ENCODE peak calls at places on chromosome 16, in four cellular contexts. N is AG04450, E is fibroblast of lung, O is astrocyte of the cerebellum. W is an unnamed sample.

GRCh38 chr16:20136446-20136968 is 62.8 kb upstream of the GPR139 start:
- DNase-seq in N (no peak), E (no peak), O (no peak), W (no peak)

GRCh38 chr16:12141556-12141955 is 165.0 kb downstream of the SNX29 start:
- DNase-seq in N (no peak), E (no peak), O (no peak), W (no peak)

GRCh38 chr16:2002406-2003230 is 7.0 kb downstream of the ZNF598 start:
- DNase-seq in N (no peak), E (no peak), O (no peak), W (no peak)

GRCh38 chr16:3661922-3662321 is 7.4 kb downstream of the DNASE1 start:
- DNase-seq in N (no peak), E (no peak), O (no peak), W (no peak)

GRCh38 chr16:81599034-81599744 is 154.6 kb downstream of the CMIP start:
- DNase-seq in N (no peak), E (no peak), O (no peak), W (no peak)

GRCh38 chr16:29789775-29790182 is 772 bp upstream of the KIF22 start:
- DNase-seq in N (no peak), E (no peak), O (no peak), W (no peak)

GRCh38 chr16:11121083-11121482 is 134.9 kb downstream of the SOCS1 start:
- DNase-seq in N (no peak), E (no peak), O (no peak), W (no peak)

GRCh38 chr16:252366-253337 is 18.0 kb downstream of the FAM234A start:
- DNase-seq in N (no peak), E (no peak), O (no peak), W (no peak)

GRCh38 chr16:86771506-86772230 is 193.3 kb downstream of the FOXL1 start:
- DNase-seq in N (no peak), E (no peak), O (no peak), W (no peak)

GRCh38 chr16:64061621-64062020 is 1060.2 kb downstream of the CDH11 start:
- DNase-seq in N (no peak), E (peak), O (no peak), W (peak)

GRCh38 chr16:88200896-88201185 is 181.9 kb upstream of the ZNF469 start:
- DNase-seq in N (no peak), E (no peak), O (no peak), W (no peak)

GRCh38 chr16:78458588-78458987 is 359.1 kb downstream of the WWOX start:
- DNase-seq in N (no peak), E (no peak), O (no peak), W (no peak)

GRCh38 chr16:83574388-83574787 is 233.4 kb upstream of the HSBP1 start:
- DNase-seq in N (peak), E (peak), O (peak), W (no peak)

GRCh38 chr16:50326835-50327465 is 41.8 kb downstream of the BRD7 start:
- DNase-seq in N (no peak), E (peak), O (peak), W (no peak)

GRCh38 chr16:10514369-10515055 is 65.9 kb downstream of the EMP2 start:
- DNase-seq in N (peak), E (peak), O (peak), W (no peak)

GRCh38 chr16:70380205-70380918 is 33.7 kb downstream of the DDX19A start:
- DNase-seq in N (peak), E (peak), O (peak), W (peak)

GRCh38 chr16:48098472-48098871 is 57.3 kb downstream of the ABCC12 start:
- DNase-seq in N (no peak), E (peak), O (no peak), W (no peak)

GRCh38 chr16:22016927-22017326 is 9.0 kb downstream of the MOSMO start:
- DNase-seq in N (no peak), E (no peak), O (no peak), W (no peak)

GRCh38 chr16:24116371-24116770 is 139.8 kb upstream of the CACNG3 start:
- DNase-seq in N (no peak), E (no peak), O (no peak), W (no peak)

GRCh38 chr16:86375370-86375769 is 135.0 kb upstream of the FOXF1 start:
- DNase-seq in N (peak), E (peak), O (no peak), W (no peak)

GRCh38 chr16:53974484-53975115 is 270.6 kb downstream of the FTO start:
- DNase-seq in N (peak), E (no peak), O (no peak), W (no peak)

GRCh38 chr16:8859913-8860881 is 8.6 kb downstream of the CARHSP1 start:
- DNase-seq in N (no peak), E (peak), O (peak), W (no peak)

GRCh38 chr16:21626659-21627277 is 25.6 kb downstream of the IGSF6 start:
- DNase-seq in N (peak), E (peak), O (peak), W (peak)

GRCh38 chr16:813204-813915 is 12.8 kb upstream of the GNG13 start:
- DNase-seq in N (no peak), E (no peak), O (no peak), W (no peak)

GRCh38 chr16:1335211-1335971 is 1.9 kb downstream of the BAIAP3 start:
- DNase-seq in N (no peak), E (no peak), O (no peak), W (no peak)

GRCh38 chr16:2585651-2586081 is 47.8 kb downstream of the PDPK1 start:
- DNase-seq in N (no peak), E (no peak), O (no peak), W (no peak)

GRCh38 chr16:3029499-3030127 is 5.8 kb downstream of the THOC6 start:
- DNase-seq in N (no peak), E (peak), O (no peak), W (no peak)

GRCh38 chr16:31199430-31200041 is 3.0 kb downstream of the PYCARD start:
- DNase-seq in N (no peak), E (no peak), O (no peak), W (no peak)

GRCh38 chr16:27232061-27232841 is 28.9 kb downstream of the KDM8 start:
- DNase-seq in N (no peak), E (peak), O (no peak), W (no peak)

GRCh38 chr16:74455619-74456289 is 34.5 kb upstream of the CLEC18B start:
- DNase-seq in N (no peak), E (peak), O (peak), W (no peak)

GRCh38 chr16:55021595-55022475 is 91.2 kb downstream of the IRX5 start:
- DNase-seq in N (no peak), E (peak), O (peak), W (peak)

GRCh38 chr16:56355786-56356275 is 69.5 kb downstream of the AMFR start:
- DNase-seq in N (no peak), E (no peak), O (no peak), W (no peak)

GRCh38 chr16:83849434-83849833 is 41.7 kb downstream of the HSBP1 start:
- DNase-seq in N (no peak), E (no peak), O (no peak), W (no peak)

GRCh38 chr16:60645541-60645940 is 1390.7 kb downstream of the CDH8 start:
- DNase-seq in N (no peak), E (no peak), O (no peak), W (no peak)

GRCh38 chr16:54176376-54176901 is 110.1 kb downstream of the IRX3 start:
- DNase-seq in N (no peak), E (no peak), O (no peak), W (peak)

GRCh38 chr16:5604770-5605169 is 507.2 kb upstream of the EEF2KMT start:
- DNase-seq in N (no peak), E (no peak), O (peak), W (no peak)

GRCh38 chr16:22220714-22221113 is 14.6 kb downstream of the EEF2K start:
- DNase-seq in N (no peak), E (no peak), O (no peak), W (no peak)

GRCh38 chr16:82738699-82739098 is 111.9 kb downstream of the CDH13 start:
- DNase-seq in N (no peak), E (no peak), O (no peak), W (no peak)

GRCh38 chr16:11356573-11357331 is 11.5 kb downstream of the RMI2 start:
- DNase-seq in N (no peak), E (peak), O (no peak), W (no peak)

GRCh38 chr16:85134794-85135153 is 22.5 kb upstream of the CIBAR2 start:
- DNase-seq in N (no peak), E (no peak), O (no peak), W (no peak)

GRCh38 chr16:85136705-85137322 is 24.5 kb upstream of the CIBAR2 start:
- DNase-seq in N (no peak), E (no peak), O (no peak), W (no peak)

GRCh38 chr16:85138073-85138824 is 26.0 kb upstream of the CIBAR2 start:
- DNase-seq in N (no peak), E (no peak), O (no peak), W (no peak)

GRCh38 chr16:85137323-85138072 is 25.2 kb upstream of the CIBAR2 start:
- DNase-seq in N (peak), E (peak), O (peak), W (peak)

DNA sequence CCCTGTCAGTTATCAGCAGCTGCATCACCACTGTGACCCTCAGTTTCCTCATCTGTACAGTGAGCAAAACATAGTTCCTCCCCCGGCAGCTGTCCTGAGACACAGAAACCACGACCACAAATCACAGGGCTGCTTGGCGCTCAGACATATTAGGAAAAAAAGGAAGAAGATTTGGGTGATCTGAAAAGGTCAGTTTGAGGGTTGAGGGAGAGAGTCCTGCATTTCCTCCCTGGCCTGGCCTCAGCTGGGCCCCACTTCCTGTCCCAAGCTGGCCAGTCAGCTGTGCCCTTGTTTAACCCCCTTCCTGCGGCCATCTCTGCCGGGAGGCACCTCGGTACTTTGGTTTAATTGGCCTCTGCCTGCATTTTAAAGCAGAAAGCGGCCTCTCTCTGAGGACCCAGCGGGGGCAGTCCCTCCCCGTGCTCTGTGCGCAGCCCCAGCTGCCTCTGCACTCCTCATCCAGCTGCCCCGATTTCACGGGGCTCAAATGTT is 24.0 kb upstream of the CIBAR2 start:
- DNase-seq in N (no peak), E (no peak), O (no peak), W (no peak)
- H3K4me3 ChIP-seq in N (no peak), E (no peak), O (no peak), W (no peak)

DNA sequence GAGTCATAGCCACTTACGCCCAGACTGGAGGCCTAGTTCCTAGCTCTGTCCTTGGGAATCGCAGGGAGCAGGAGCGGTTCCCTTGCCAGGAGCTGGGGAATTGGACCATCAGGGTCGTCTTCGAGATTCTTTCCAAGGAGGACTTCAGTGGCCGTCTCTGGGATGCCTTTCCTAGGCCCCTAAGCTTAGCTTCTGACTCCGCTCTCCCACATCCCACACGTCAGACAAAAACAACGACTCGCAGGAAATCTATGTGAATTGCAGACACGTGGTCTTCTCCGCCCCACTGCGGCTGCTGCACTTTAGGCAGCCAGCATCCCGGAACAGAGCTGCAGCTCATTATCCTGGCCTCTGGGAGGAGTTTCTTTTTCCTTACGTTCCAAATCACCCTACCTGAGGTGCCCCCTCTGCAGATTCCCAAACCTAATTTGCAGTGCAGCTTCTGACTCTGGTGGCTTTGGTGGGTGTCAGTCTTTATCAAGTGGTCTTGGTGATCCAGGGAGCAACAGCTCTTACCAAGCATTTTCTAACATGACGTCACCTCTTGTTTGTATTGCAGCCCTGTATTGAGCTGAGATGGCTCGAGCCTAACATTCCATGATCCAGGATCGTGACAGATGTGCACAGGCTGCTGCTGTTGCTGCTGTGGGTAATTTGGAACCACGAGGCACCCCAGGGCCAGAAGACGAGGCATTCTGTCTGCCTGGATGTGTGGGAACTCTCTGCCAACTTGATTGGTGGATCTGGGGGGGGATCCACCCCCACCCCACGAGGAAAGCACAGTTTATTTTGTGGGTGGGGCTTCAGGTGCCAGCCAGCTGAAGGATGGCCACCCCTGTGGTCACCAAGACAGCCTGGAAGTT is 1.1 kb downstream of the KATNB1 start:
- DNase-seq in N (peak), E (peak), O (peak), W (peak)
- TF ChIP-seq CTCF in N (peak), E (peak), O (peak), W (no peak)

DNA sequence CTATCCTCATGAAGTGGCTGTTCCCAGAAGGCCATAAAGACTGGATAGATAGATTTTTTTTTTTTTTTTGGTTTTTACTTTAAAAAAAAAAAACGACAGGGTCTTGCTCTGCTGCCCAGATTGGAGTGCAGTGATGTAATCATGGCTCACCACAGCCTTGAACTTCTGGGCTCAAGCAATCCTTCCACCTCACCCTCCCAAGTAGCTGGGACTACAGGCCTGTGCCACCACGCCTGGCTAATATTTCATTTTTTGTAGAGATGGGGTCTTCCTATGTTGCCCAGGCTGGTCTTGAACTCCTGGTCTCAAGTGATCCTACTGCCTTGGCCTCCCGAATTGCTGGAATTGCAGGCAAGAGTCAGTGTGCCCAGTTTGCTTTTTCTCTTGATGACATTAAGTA is 102.2 kb downstream of the XYLT1 start:
- DNase-seq in N (no peak), E (peak), O (no peak), W (no peak)
- H3K4me3 ChIP-seq in N (no peak), E (no peak), O (no peak), W (no peak)

GRCh38 chr16:73177896-73178295 is 130.0 kb upstream of the ZFHX3 start:
- DNase-seq in N (no peak), E (no peak), O (no peak), W (no peak)

GRCh38 chr16:73179671-73180370 is 131.9 kb upstream of the ZFHX3 start:
- DNase-seq in N (no peak), E (no peak), O (no peak), W (no peak)

GRCh38 chr16:73173396-73173795 is 125.5 kb upstream of the ZFHX3 start:
- DNase-seq in N (no peak), E (peak), O (no peak), W (peak)

GRCh38 chr16:73172621-73173312 is 124.8 kb upstream of the ZFHX3 start:
- DNase-seq in N (peak), E (peak), O (peak), W (peak)

DNA sequence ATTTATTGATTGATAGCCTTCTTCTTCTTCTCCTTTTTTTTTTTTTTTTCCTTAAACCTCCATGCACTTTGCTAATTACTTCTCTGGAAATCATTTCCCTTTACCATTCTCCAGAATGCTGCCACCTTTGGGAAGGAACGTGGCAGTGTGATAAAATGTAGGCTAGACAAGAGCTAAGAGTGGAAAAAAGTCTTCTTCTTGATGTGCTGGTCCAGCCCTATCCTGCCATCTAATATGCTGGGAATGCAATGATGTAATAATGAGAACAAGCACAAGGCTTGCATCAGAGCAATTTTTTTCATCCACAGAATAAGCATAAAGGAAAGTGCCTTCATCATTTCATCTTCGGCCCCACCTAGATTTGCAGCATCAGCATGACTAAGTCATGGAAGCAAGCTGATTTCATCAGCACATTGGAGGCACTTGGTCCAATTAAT is 128.7 kb upstream of the ZFHX3 start:
- DNase-seq in N (peak), E (peak), O (peak), W (no peak)
- TF ChIP-seq CTCF in N (peak), E (peak), O (peak), W (peak)

W was measured in HFF-Myc.